ENCODE peak calls at places on chromosomes 6 and 20, in seven cellular contexts. D is T-cell; U is stimulated activated CD4-positive, alpha-beta T cell treated with anti-CD3 and anti-CD28 coated beads, Interleukin-12 subunit alpha, Interleukin-12 subunit beta, amount 100 ng/mL, for 24 hours; W is A172; P is NCI-H1092 treated with DMSO at 0.1 percent for 48 hours; M is cardiac muscle cell; J is NCI-H2171. L is an unnamed sample.

GRCh38 chr20:2900845-2901592 is 27.7 kb downstream of the PTPRA start:
- DNase-seq in J (no peak), P (no peak), M (peak), U (no peak), D (no peak), W (no peak), L (no peak)

GRCh38 chr20:52552181-52552872 is 360.7 kb upstream of the ZFP64 start:
- DNase-seq in J (no peak), D (no peak), P (no peak), M (no peak), W (peak), U (no peak), L (no peak)

GRCh38 chr6:137832110-137832509 is 34.9 kb upstream of the TNFAIP3 start:
- DNase-seq in D (no peak), J (no peak), M (no peak), U (no peak), P (no peak), W (peak), L (peak)

GRCh38 chr6:149852180-149852579 is 12.0 kb downstream of the LRP11 start:
- DNase-seq in J (no peak), U (no peak), M (no peak), P (peak), D (no peak), W (peak), L (no peak)

GRCh38 chr6:53103993-53104675 is 38.9 kb downstream of the FBXO9 start:
- DNase-seq in W (peak), U (no peak), M (peak), J (no peak), D (no peak), P (no peak), L (peak)

GRCh38 chr20:58362970-58363369 is 26.1 kb upstream of the VAPB start:
- DNase-seq in W (no peak), P (no peak), D (no peak), U (no peak), M (no peak), J (no peak), L (no peak)

GRCh38 chr6:41286544-41287346 is at the start of gene TREM1:
- DNase-seq in U (no peak), W (peak), P (no peak), M (no peak), J (no peak), D (no peak), L (peak)

GRCh38 chr6:113644861-113645575 is 212.1 kb upstream of the MARCKS start:
- DNase-seq in M (no peak), P (no peak), D (no peak), J (no peak), U (no peak), W (peak), L (peak)

GRCh38 chr20:20369353-20370086 is 1.6 kb downstream of the INSM1 start:
- DNase-seq in U (no peak), M (peak), W (no peak), P (peak), J (peak), D (no peak), L (no peak)

GRCh38 chr6:45607818-45608217 is 230.1 kb upstream of the SUPT3H start:
- DNase-seq in M (no peak), P (no peak), W (peak), J (no peak), U (no peak), D (no peak), L (no peak)

GRCh38 chr6:40097590-40097989 is 163.3 kb upstream of the MOCS1 start:
- DNase-seq in M (no peak), D (no peak), J (no peak), W (no peak), P (no peak), U (no peak), L (no peak)

GRCh38 chr6:83518946-83519489 is 6.7 kb downstream of the PRSS35 start:
- DNase-seq in W (no peak), D (no peak), P (no peak), M (no peak), J (no peak), U (no peak), L (peak)

GRCh38 chr6:165876568-165876967 is 213.5 kb upstream of the PDE10A start:
- DNase-seq in P (no peak), D (no peak), J (no peak), M (no peak), W (no peak), U (no peak), L (no peak)

GRCh38 chr6:27478141-27478705 is 5.3 kb upstream of the ZNF184 start:
- DNase-seq in W (peak), M (no peak), U (no peak), D (peak), P (no peak), J (no peak), L (no peak)

GRCh38 chr6:79438015-79438414 is 99.2 kb downstream of the LCA5 start:
- DNase-seq in J (no peak), W (no peak), U (no peak), M (no peak), P (no peak), D (no peak), L (no peak)

L was measured in HTR-8/SVneo.